ENCODE peak calls at places on chromosome 11, in five cellular contexts. U is upper lobe of right lung, A is tibial artery, T is adrenal gland, M is HFFc6. G is an unnamed sample.

GRCh38 chr11:17186932-17187692 is 20.7 kb downstream of the PIK3C2A start:
- DNase-seq in U (no peak), A (no peak), T (no peak), M (no peak), G (no peak)

GRCh38 chr11:102807921-102808320 is 10.0 kb upstream of the MMP1 start:
- DNase-seq in U (peak), A (no peak), T (peak), M (no peak), G (no peak)

GRCh38 chr11:9489366-9489765 is 28.6 kb downstream of the ZNF143 start:
- DNase-seq in U (no peak), A (no peak), T (no peak), M (peak), G (no peak)

GRCh38 chr11:129590030-129590752 is 214.5 kb downstream of the BARX2 start:
- DNase-seq in U (no peak), A (no peak), T (no peak), M (no peak), G (no peak)

GRCh38 chr11:19604679-19605375 is 107.8 kb upstream of the NAV2 start:
- DNase-seq in U (no peak), A (no peak), T (no peak), M (no peak), G (no peak)

GRCh38 chr11:69088676-69089146 is 40.0 kb downstream of the TPCN2 start:
- DNase-seq in U (no peak), A (peak), T (peak), M (peak), G (no peak)

GRCh38 chr11:120239713-120240640 is at the start of gene POU2F3:
- DNase-seq in U (peak), A (no peak), T (no peak), M (no peak), G (no peak)

GRCh38 chr11:3121931-3122774 is 43.0 kb downstream of the OSBPL5 start:
- DNase-seq in U (peak), A (peak), T (peak), M (no peak), G (no peak)

GRCh38 chr11:86676533-86677154 is 4.2 kb upstream of the ME3 start:
- DNase-seq in U (no peak), A (no peak), T (no peak), M (no peak), G (no peak)

GRCh38 chr11:96045622-96046456 is 121.9 kb upstream of the MTMR2 start:
- DNase-seq in U (no peak), A (peak), T (peak), M (peak), G (no peak)

GRCh38 chr11:75288846-75289760 is 48.5 kb downstream of the TPBGL start:
- DNase-seq in U (no peak), A (peak), T (no peak), M (no peak), G (no peak)

DNA sequence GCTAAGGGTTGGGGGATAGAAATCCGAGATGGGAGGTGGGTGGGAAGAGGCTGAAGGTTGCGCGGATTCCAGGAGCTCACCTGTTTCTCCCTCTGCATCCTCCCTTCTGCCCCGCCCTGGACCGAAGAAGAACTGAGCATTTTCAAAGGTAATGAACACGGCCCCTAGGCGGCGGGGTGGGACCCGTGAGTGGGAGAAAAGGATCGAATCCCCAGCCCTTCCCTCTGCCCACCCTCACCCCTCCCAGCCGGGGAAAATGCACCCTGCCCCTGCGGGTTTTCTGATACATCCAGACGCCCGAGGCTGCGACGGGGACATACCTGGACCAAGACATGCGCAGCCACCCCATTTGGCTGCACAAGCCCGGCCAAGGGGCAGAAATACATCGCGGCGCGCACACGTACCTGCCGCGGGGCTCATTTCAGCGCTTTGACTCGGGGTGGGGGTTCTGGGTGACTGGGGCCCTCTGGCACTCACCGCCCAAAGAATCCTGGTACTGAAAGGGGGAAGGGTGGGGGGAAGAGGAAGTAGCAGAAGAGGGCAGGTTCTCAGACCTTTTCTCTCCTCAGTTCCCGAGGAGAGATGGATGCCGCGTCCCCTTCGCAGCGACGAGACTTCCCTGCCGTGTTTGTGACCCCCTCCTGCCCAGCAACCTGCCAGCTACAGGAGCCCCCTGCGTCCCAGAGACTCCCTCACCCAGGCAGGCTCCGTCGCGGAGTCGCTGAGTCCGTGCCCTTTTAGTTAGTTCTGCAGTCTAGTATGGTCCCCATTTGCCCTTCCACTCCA is 6.0 kb downstream of the VSIG2 start:
- DNase-seq in U (no peak), A (no peak), T (no peak), M (no peak), G (no peak)
- TF ChIP-seq CTCF in U (no peak), A (no peak), T (no peak), M (peak), G (peak)

GRCh38 chr11:134312223-134312622 is 19.6 kb upstream of the GLB1L2 start:
- DNase-seq in U (no peak), A (no peak), T (no peak), M (no peak), G (no peak)

GRCh38 chr11:134312807-134313206 is 19.0 kb upstream of the GLB1L2 start:
- DNase-seq in U (no peak), A (no peak), T (no peak), M (no peak), G (no peak)

GRCh38 chr11:134317103-134317502 is 14.7 kb upstream of the GLB1L2 start:
- DNase-seq in U (no peak), A (no peak), T (no peak), M (no peak), G (no peak)

GRCh38 chr11:134313379-134313778 is 18.4 kb upstream of the GLB1L2 start:
- DNase-seq in U (no peak), A (no peak), T (no peak), M (no peak), G (no peak)

DNA sequence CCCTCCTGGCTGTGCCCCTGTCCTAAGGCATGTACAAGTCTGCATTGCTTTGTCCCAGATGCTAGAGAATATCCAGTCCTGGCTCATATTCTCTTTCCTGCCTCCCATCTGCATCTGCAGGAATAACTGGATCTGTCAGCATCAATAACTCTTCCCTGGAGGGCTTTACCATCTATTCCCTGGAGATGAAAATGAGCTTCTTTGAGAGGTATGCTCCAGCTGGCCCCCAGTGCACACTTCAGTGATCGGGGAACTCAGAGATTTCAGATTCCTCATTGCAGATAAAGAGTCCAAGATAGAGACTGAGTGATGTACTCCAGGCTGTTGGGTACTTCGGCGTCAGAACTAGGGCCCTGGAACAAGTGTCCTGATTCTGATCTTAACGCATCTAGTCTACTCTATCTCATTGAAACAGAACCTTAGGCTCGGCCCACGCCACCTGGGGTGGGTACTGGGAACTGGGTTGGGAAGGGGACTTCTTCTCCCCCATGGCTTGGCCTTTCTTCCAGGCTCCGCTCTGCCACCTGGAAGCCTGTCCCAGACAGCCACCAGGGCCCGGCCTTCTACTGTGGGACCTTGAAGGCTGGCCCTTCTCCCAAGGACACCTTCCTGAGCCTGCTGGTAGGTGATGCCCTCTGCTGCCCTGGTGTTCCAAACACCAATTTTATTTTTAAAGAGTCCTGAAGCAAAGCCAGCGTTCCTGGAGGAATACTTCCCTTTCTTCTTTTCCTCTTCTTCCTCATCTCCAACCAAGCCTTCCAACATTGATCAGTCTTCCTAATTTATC is 17.8 kb upstream of the GLB1L2 start:
- DNase-seq in U (no peak), A (no peak), T (no peak), M (no peak), G (no peak)
- TF ChIP-seq CTCF in U (no peak), A (no peak), T (no peak), M (no peak), G (no peak)

DNA sequence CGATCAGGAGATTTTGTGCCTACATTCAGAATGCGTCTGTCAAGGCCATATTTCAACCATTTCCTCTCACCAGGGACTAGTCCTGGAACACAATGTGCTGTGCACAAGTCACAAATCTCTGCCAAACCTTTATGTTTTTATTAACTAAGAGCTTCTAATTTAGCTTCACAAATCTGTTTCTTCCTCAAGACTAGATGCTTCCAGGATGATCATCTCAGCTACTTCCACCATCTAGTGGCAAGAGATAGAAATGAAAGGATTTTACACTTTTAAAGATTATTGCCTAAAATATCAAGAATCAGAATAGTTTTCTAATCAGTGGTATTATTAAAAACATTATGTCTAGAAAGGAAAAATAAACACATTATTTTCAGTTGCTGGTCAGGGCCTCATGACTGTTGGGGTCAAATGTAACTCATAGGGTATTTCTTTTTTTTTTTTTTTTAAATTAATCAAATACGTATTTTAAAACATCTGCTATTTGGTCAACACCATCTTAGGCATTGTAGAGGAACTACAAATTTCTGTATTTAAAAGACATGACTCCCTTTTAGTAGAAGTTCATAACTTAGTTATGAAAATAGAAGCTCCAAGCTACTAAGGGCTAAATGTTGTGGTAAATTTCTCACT is 1102.6 kb downstream of the DLG2 start:
- DNase-seq in U (no peak), A (no peak), T (no peak), M (peak), G (no peak)
- TF ChIP-seq CTCF in U (peak), A (peak), T (peak), M (peak), G (peak)

GRCh38 chr11:11075515-11076171 is 217.8 kb upstream of the ZBED5 start:
- DNase-seq in U (no peak), A (no peak), T (no peak), M (no peak), G (no peak)
- TF ChIP-seq CTCF in U (no peak), A (no peak), T (no peak), M (peak), G (no peak)

GRCh38 chr11:65378208-65378927 is 4.1 kb downstream of the SLC25A45 start:
- DNase-seq in U (no peak), A (no peak), T (peak), M (no peak), G (no peak)
- TF ChIP-seq CTCF in U (no peak), A (no peak), T (no peak), M (no peak), G (peak)